ENCODE peak calls at places on chromosomes 3 and 15, in four cellular contexts. One of them, this sample, is unnamed.
A peak's percentile ranks its signal among the peaks of the same experiment; 100 is the strongest.

GRCh38 chr3:113575191-113575590 is 42.8 kb downstream of the SIDT1 start:
- DNase-seq in H1: no peak
- DNase-seq in HepG2: no peak
- DNase-seq in GM12878: no peak
- DNase-seq in this sample: no peak

GRCh38 chr3:50584391-50584790 is 15.1 kb downstream of the HEMK1 start:
- DNase-seq in H1: no peak
- DNase-seq in HepG2: no peak
- DNase-seq in GM12878: no peak
- DNase-seq in this sample: no peak

GRCh38 chr15:95715919-95716318 is 614.6 kb upstream of the NR2F2 start:
- DNase-seq in HepG2: no peak
- DNase-seq in GM12878: no peak
- DNase-seq in H1: no peak
- DNase-seq in this sample: peak; percentile 30

GRCh38 chr15:65937476-65937875 is 68.2 kb downstream of the RAB11A start:
- DNase-seq in HepG2: no peak
- DNase-seq in GM12878: no peak
- DNase-seq in H1: no peak
- DNase-seq in this sample: no peak

GRCh38 chr3:75396316-75396802 is 267.8 kb upstream of the FRG2C start:
- DNase-seq in HepG2: no peak
- DNase-seq in GM12878: no peak
- DNase-seq in H1: no peak
- DNase-seq in this sample: no peak

GRCh38 chr3:62665627-62666433 is 209.4 kb downstream of the CADPS start:
- DNase-seq in HepG2: peak; percentile 63
- DNase-seq in GM12878: peak; percentile 2
- DNase-seq in H1: peak; percentile 56
- DNase-seq in this sample: peak; percentile 75

GRCh38 chr15:54353726-54354125 is 375.5 kb downstream of the UNC13C start:
- DNase-seq in H1: no peak
- DNase-seq in GM12878: no peak
- DNase-seq in HepG2: no peak
- DNase-seq in this sample: no peak

GRCh38 chr3:67349551-67350174 is 304.7 kb downstream of the SUCLG2 start:
- DNase-seq in HepG2: no peak
- DNase-seq in GM12878: peak; percentile 42
- DNase-seq in H1: no peak
- DNase-seq in this sample: no peak

GRCh38 chr3:18425641-18426403 is 683 bp upstream of the SATB1 start:
- DNase-seq in GM12878: no peak
- DNase-seq in HepG2: no peak
- DNase-seq in H1: no peak
- DNase-seq in this sample: no peak
- TF ChIP-seq SUZ12 in GM12878: no peak
- TF ChIP-seq SUZ12 in HepG2: no peak
- TF ChIP-seq SUZ12 in H1: no peak
- TF ChIP-seq SUZ12 in this sample: no peak

GRCh38 chr3:176174060-176174459 is 1023.2 kb downstream of the TBL1XR1 start:
- DNase-seq in H1: no peak
- DNase-seq in HepG2: no peak
- DNase-seq in GM12878: no peak
- DNase-seq in this sample: no peak
- TF ChIP-seq ZNF274 in H1: no peak
- TF ChIP-seq ZNF274 in HepG2: no peak
- TF ChIP-seq ZNF274 in GM12878: no peak
- TF ChIP-seq ZNF274 in this sample: no peak

GRCh38 chr3:126421573-126422119 is 26.9 kb downstream of the CFAP100 start:
- DNase-seq in H1: no peak
- DNase-seq in GM12878: no peak
- DNase-seq in HepG2: no peak
- DNase-seq in this sample: no peak
- TF ChIP-seq SUZ12 in H1: no peak
- TF ChIP-seq SUZ12 in GM12878: no peak
- TF ChIP-seq SUZ12 in HepG2: no peak
- TF ChIP-seq SUZ12 in this sample: no peak

DNA sequence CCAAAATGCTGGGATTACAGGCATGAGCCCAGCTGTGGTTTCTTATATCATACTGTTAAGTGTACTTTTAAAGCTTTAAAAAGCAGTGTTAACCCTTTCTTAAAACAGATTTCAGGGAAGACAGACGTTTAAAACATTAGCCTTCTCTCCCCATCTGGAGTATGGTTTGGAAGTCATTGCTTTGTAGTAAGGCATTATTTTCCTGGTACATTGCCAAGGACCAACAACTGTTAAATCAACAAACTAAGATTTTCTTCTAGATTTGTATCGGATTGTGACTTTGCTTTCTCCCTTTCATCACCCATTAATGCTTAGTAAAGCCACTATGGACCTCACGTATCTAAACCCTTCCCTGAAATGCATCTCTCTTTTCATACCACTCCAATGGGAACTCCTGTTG is 50.5 kb downstream of the UBE2E1 start:
- DNase-seq in HepG2: no peak
- DNase-seq in GM12878: no peak
- DNase-seq in H1: no peak
- DNase-seq in this sample: no peak
- TF ChIP-seq ZNF274 in HepG2: no peak
- TF ChIP-seq ZNF274 in GM12878: no peak
- TF ChIP-seq ZNF274 in H1: no peak
- TF ChIP-seq ZNF274 in this sample: no peak

GRCh38 chr3:2300938-2301337 is 202.3 kb downstream of the CNTN4 start:
- DNase-seq in H1: no peak
- DNase-seq in HepG2: no peak
- DNase-seq in GM12878: no peak
- DNase-seq in this sample: no peak

GRCh38 chr3:2301361-2301760 is 202.7 kb downstream of the CNTN4 start:
- DNase-seq in H1: no peak
- DNase-seq in HepG2: no peak
- DNase-seq in GM12878: no peak
- DNase-seq in this sample: no peak

DNA sequence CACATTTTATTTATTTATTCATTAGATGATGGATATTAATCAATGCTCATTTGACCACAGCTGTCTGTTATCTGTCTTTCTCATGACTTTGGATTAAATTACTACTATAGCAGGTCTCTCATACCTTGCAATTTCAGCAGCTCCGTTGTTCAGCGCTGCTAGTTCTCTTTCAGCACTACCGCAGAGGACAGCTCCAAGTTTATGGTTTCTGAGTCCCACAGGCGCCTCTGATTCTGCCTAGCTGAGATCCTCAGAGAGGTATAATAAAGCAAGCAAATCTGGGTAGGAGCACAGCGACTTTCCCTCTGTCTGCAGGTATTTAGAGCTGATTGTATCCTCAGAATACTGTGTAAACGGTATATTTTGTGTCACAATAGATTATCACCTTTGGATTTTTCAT is 204.9 kb downstream of the CNTN4 start:
- DNase-seq in GM12878: no peak
- DNase-seq in H1: no peak
- DNase-seq in HepG2: no peak
- DNase-seq in this sample: peak; percentile 22
- TF ChIP-seq SUZ12 in GM12878: no peak
- TF ChIP-seq SUZ12 in H1: no peak
- TF ChIP-seq SUZ12 in HepG2: no peak
- TF ChIP-seq SUZ12 in this sample: no peak

DNA sequence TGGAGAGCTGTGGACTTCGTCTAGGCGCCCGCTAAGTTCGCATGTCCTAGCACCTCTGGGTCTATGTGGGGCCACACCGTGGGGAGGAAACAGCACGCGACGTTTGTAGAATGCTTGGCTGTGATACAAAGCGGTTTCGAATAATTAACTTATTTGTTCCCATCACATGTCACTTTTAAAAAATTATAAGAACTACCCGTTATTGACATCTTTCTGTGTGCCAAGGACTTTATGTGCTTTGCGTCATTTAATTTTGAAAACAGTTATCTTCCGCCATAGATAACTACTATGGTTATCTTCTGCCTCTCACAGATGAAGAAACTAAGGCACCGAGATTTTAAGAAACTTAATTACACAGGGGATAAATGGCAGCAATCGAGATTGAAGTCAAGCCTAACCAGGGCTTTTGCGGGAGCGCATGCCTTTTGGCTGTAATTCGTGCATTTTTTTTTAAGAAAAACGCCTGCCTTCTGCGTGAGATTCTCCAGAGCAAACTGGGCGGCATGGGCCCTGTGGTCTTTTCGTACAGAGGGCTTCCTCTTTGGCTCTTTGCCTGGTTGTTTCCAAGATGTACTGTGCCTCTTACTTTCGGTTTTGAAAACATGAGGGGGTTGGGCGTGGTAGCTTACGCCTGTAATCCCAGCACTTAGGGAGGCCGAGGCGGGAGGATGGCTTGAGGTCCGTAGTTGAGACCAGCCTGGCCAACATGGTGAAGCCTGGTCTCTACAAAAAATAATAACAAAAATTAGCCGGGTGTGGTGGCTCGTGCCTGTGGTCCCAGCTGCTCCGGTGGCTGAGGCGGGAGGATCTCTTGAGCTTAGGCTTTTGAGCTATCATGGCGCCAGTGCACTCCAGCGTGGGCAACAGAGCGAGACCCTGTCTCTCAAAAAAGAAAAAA is 1.0 kb downstream of the B2M start:
- DNase-seq in H1: no peak
- DNase-seq in GM12878: no peak
- DNase-seq in HepG2: peak; percentile 43
- DNase-seq in this sample: no peak
- TF ChIP-seq ZNF274 in H1: no peak
- TF ChIP-seq ZNF274 in GM12878: no peak
- TF ChIP-seq ZNF274 in HepG2: no peak
- TF ChIP-seq ZNF274 in this sample: no peak

DNA sequence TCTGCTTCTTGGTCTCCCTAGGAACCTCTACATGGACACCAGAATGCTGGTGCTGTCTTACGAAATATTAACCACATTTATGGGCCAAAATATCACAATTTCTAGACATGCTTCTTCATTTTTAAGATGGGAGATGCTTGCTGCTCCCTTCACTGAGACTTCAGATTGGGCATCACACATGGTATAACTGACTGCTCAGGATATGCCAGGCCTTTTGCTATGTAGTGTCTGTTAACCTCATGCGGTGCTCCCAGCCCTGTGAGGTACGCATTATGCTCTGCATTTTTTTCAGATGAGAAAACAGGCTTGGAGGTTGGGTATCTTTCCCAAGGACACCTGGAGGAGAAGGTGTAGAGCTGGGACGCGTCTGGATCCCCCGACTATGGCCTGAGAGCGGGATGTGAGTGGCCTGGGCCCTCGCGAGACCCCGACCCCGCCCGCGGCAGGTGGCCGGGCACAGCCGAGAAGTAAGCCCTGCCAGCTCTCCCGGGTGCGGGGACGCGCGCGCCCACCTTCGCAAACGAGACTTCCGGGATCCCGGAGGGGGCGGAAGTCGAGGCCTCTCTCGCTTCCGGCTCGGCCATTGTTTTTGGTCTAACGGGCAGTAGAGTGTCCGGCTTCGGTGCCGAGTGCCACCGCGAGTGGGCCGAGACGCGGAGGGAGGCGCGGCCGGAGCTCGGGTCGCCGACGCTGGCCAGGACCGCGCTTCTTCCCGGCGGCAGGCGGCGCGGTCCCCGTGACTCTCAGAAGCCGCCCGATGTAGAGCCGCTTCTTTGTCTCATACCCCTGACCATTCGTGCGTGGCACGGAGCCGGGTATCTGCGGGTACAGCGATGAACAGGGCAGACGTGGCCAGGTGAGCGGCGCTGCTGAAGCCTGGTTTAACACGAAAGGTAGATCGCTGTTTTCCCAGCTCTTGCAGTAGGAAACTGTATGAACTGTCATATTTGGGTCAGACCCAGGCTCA is at the start of gene ZKSCAN7:
- DNase-seq in HepG2: peak; percentile 37
- DNase-seq in H1: peak; percentile 23
- DNase-seq in GM12878: no peak
- DNase-seq in this sample: peak; percentile 27
- TF ChIP-seq SUZ12 in HepG2: no peak
- TF ChIP-seq SUZ12 in H1: no peak
- TF ChIP-seq SUZ12 in GM12878: no peak
- TF ChIP-seq SUZ12 in this sample: no peak

GRCh38 chr3:193594946-193595689 is 2.1 kb downstream of the OPA1 start:
- DNase-seq in HepG2: no peak
- DNase-seq in H1: no peak
- DNase-seq in GM12878: no peak
- DNase-seq in this sample: no peak

GRCh38 chr3:193595939-193596487 is 3.0 kb downstream of the OPA1 start:
- DNase-seq in GM12878: no peak
- DNase-seq in HepG2: no peak
- DNase-seq in H1: no peak
- DNase-seq in this sample: no peak

GRCh38 chr3:193593666-193594025 is 638 bp downstream of the OPA1 start:
- DNase-seq in GM12878: no peak
- DNase-seq in HepG2: peak; percentile 7
- DNase-seq in H1: no peak
- DNase-seq in this sample: no peak

GRCh38 chr3:193599393-193599792 is 6.4 kb downstream of the OPA1 start:
- DNase-seq in HepG2: no peak
- DNase-seq in GM12878: no peak
- DNase-seq in H1: no peak
- DNase-seq in this sample: no peak

DNA sequence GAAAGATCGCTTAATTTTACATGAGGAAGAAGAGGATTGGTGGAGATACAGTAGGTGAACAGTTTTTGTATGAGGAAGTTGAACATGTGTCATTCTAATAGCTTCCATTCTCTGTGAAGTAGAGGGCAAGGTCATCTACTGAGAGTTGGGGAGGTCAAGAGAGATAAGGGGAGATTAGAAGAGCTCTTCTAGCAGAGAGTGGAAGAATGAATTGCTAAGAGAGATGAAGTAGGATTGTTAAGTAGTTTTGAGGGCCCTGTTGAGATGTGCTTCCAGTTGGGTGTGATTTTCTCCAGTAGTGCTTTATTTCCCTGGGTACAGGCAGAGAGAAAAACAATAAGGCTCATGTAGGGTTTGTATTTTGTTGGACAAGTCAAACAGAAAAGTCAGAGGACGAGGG is 5.2 kb downstream of the OPA1 start:
- DNase-seq in GM12878: no peak
- DNase-seq in H1: no peak
- DNase-seq in HepG2: no peak
- DNase-seq in this sample: no peak
- TF ChIP-seq ZNF274 in GM12878: no peak
- TF ChIP-seq ZNF274 in H1: no peak
- TF ChIP-seq ZNF274 in HepG2: no peak
- TF ChIP-seq ZNF274 in this sample: no peak

GRCh38 chr15:80803580-80804525 is 24.7 kb downstream of the CEMIP start:
- DNase-seq in HepG2: no peak
- DNase-seq in H1: no peak
- DNase-seq in GM12878: no peak
- DNase-seq in this sample: no peak

GRCh38 chr15:80800067-80800466 is 20.9 kb downstream of the CEMIP start:
- DNase-seq in GM12878: no peak
- DNase-seq in HepG2: no peak
- DNase-seq in H1: no peak
- DNase-seq in this sample: no peak

GRCh38 chr15:80801891-80802680 is 22.9 kb downstream of the CEMIP start:
- DNase-seq in GM12878: no peak
- DNase-seq in HepG2: no peak
- DNase-seq in H1: no peak
- DNase-seq in this sample: no peak

GRCh38 chr15:80796424-80796823 is 17.3 kb downstream of the CEMIP start:
- DNase-seq in HepG2: no peak
- DNase-seq in H1: no peak
- DNase-seq in GM12878: no peak
- DNase-seq in this sample: no peak

GRCh38 chr15:80798911-80799310 is 19.7 kb downstream of the CEMIP start:
- DNase-seq in GM12878: no peak
- DNase-seq in HepG2: no peak
- DNase-seq in H1: no peak
- DNase-seq in this sample: no peak
- TF ChIP-seq SUZ12 in GM12878: no peak
- TF ChIP-seq SUZ12 in HepG2: no peak
- TF ChIP-seq SUZ12 in H1: no peak
- TF ChIP-seq SUZ12 in this sample: no peak

This sample was measured in NT2/D1.